ENCODE peak calls at places on chromosomes 3 and 15, in five cellular contexts. One of them, this sample, is unnamed. For H3K4me1 and H3K36me3, the result is how much of the 10 kb centered on the place peaks cover.

GRCh38 chr15:58393196-58393790 is 38.5 kb upstream of the LIPC start:
- DNase-seq in BE2C: no peak
- DNase-seq in sigmoid colon: no peak
- DNase-seq in IMR-90: peak
- DNase-seq in CD8-positive, alpha-beta memory T cell: no peak
- DNase-seq in this sample: peak

GRCh38 chr3:50290116-50290745 is 2.0 kb downstream of the IFRD2 start:
- DNase-seq in sigmoid colon: peak
- DNase-seq in BE2C: no peak
- DNase-seq in IMR-90: no peak
- DNase-seq in CD8-positive, alpha-beta memory T cell: no peak
- DNase-seq in this sample: no peak

GRCh38 chr15:90037961-90038633 is 37.0 kb downstream of the ZNF710 start:
- DNase-seq in IMR-90: peak
- DNase-seq in CD8-positive, alpha-beta memory T cell: no peak
- DNase-seq in BE2C: no peak
- DNase-seq in sigmoid colon: peak
- DNase-seq in this sample: no peak

GRCh38 chr3:34077796-34078195 is 279.4 kb downstream of the PDCD6IP start:
- DNase-seq in sigmoid colon: no peak
- DNase-seq in BE2C: no peak
- DNase-seq in CD8-positive, alpha-beta memory T cell: no peak
- DNase-seq in IMR-90: no peak
- DNase-seq in this sample: peak

GRCh38 chr15:58307313-58307961 is 124.4 kb upstream of the LIPC start:
- DNase-seq in BE2C: no peak
- DNase-seq in IMR-90: peak
- DNase-seq in sigmoid colon: no peak
- DNase-seq in CD8-positive, alpha-beta memory T cell: no peak
- DNase-seq in this sample: peak

GRCh38 chr3:120415756-120416155 is 35.0 kb downstream of the FSTL1 start:
- DNase-seq in BE2C: no peak
- DNase-seq in CD8-positive, alpha-beta memory T cell: no peak
- DNase-seq in IMR-90: no peak
- DNase-seq in sigmoid colon: no peak
- DNase-seq in this sample: no peak

GRCh38 chr3:189580190-189580589 is 51.0 kb upstream of the TP63 start:
- DNase-seq in sigmoid colon: no peak
- DNase-seq in BE2C: no peak
- DNase-seq in IMR-90: no peak
- DNase-seq in CD8-positive, alpha-beta memory T cell: no peak
- DNase-seq in this sample: no peak

GRCh38 chr15:60758961-60759729 is 280.2 kb upstream of the ICE2 start:
- DNase-seq in IMR-90: peak
- DNase-seq in BE2C: no peak
- DNase-seq in CD8-positive, alpha-beta memory T cell: no peak
- DNase-seq in sigmoid colon: no peak
- DNase-seq in this sample: no peak

GRCh38 chr3:89326997-89327396 is 219.6 kb downstream of the EPHA3 start:
- DNase-seq in sigmoid colon: no peak
- DNase-seq in IMR-90: no peak
- DNase-seq in BE2C: no peak
- DNase-seq in CD8-positive, alpha-beta memory T cell: no peak
- DNase-seq in this sample: no peak

GRCh38 chr3:58560771-58561311 is 16.4 kb downstream of the FAM107A start:
- DNase-seq in BE2C: no peak
- DNase-seq in sigmoid colon: no peak
- DNase-seq in IMR-90: peak
- DNase-seq in CD8-positive, alpha-beta memory T cell: no peak
- DNase-seq in this sample: peak

GRCh38 chr3:52047295-52047960 is 8.9 kb downstream of the DUSP7 start:
- DNase-seq in CD8-positive, alpha-beta memory T cell: no peak
- DNase-seq in BE2C: no peak
- DNase-seq in sigmoid colon: no peak
- DNase-seq in IMR-90: no peak
- DNase-seq in this sample: no peak

GRCh38 chr15:34815836-34816235 is 20.5 kb upstream of the ACTC1 start:
- DNase-seq in sigmoid colon: no peak
- DNase-seq in CD8-positive, alpha-beta memory T cell: no peak
- DNase-seq in IMR-90: peak
- DNase-seq in BE2C: no peak
- DNase-seq in this sample: no peak

GRCh38 chr3:52084216-52084945 is 28.0 kb upstream of the DUSP7 start:
- DNase-seq in BE2C: no peak
- DNase-seq in IMR-90: no peak
- DNase-seq in sigmoid colon: no peak
- DNase-seq in CD8-positive, alpha-beta memory T cell: no peak
- DNase-seq in this sample: no peak

GRCh38 chr15:77138167-77138522 is 67.2 kb upstream of the TSPAN3 start:
- DNase-seq in IMR-90: peak
- DNase-seq in sigmoid colon: no peak
- DNase-seq in BE2C: no peak
- DNase-seq in CD8-positive, alpha-beta memory T cell: no peak
- DNase-seq in this sample: no peak

GRCh38 chr15:84671211-84671610 is 13.2 kb upstream of the NMB start:
- DNase-seq in sigmoid colon: no peak
- DNase-seq in CD8-positive, alpha-beta memory T cell: no peak
- DNase-seq in BE2C: no peak
- DNase-seq in IMR-90: peak
- DNase-seq in this sample: no peak

GRCh38 chr15:64807751-64808222 is 17.7 kb downstream of the PIF1 start:
- DNase-seq in BE2C: no peak
- DNase-seq in IMR-90: no peak
- DNase-seq in CD8-positive, alpha-beta memory T cell: no peak
- DNase-seq in sigmoid colon: peak
- DNase-seq in this sample: no peak

GRCh38 chr3:64878372-64878771 is 190.6 kb upstream of the ADAMTS9 start:
- DNase-seq in BE2C: no peak
- DNase-seq in sigmoid colon: no peak
- DNase-seq in CD8-positive, alpha-beta memory T cell: no peak
- DNase-seq in IMR-90: peak
- DNase-seq in this sample: no peak

GRCh38 chr3:26484140-26484539 is 138.4 kb upstream of the LRRC3B start:
- DNase-seq in CD8-positive, alpha-beta memory T cell: no peak
- DNase-seq in IMR-90: no peak
- DNase-seq in sigmoid colon: no peak
- DNase-seq in BE2C: no peak
- DNase-seq in this sample: peak

GRCh38 chr3:118705827-118706226 is 328.8 kb downstream of the IGSF11 start:
- DNase-seq in IMR-90: no peak
- DNase-seq in BE2C: no peak
- DNase-seq in CD8-positive, alpha-beta memory T cell: no peak
- DNase-seq in sigmoid colon: no peak
- DNase-seq in this sample: peak

GRCh38 chr3:120203016-120203415 is 82.0 kb downstream of the GPR156 start:
- DNase-seq in BE2C: no peak
- DNase-seq in IMR-90: peak
- DNase-seq in CD8-positive, alpha-beta memory T cell: no peak
- DNase-seq in sigmoid colon: peak
- DNase-seq in this sample: no peak

GRCh38 chr3:157533298-157533870 is 30.2 kb upstream of the VEPH1 start:
- DNase-seq in BE2C: no peak
- DNase-seq in sigmoid colon: no peak
- DNase-seq in CD8-positive, alpha-beta memory T cell: no peak
- DNase-seq in IMR-90: peak
- DNase-seq in this sample: no peak

GRCh38 chr15:45790325-45790943 is 155.6 kb downstream of the SQOR start:
- DNase-seq in sigmoid colon: no peak
- DNase-seq in CD8-positive, alpha-beta memory T cell: no peak
- DNase-seq in IMR-90: peak
- DNase-seq in BE2C: peak
- DNase-seq in this sample: peak

GRCh38 chr3:107064445-107065060 is 312.7 kb upstream of the CCDC54 start:
- DNase-seq in sigmoid colon: peak
- DNase-seq in CD8-positive, alpha-beta memory T cell: peak
- DNase-seq in IMR-90: peak
- DNase-seq in BE2C: peak
- DNase-seq in this sample: peak

GRCh38 chr15:34719051-34719882 is 35.5 kb downstream of the GJD2 start:
- DNase-seq in sigmoid colon: no peak
- DNase-seq in IMR-90: no peak
- DNase-seq in BE2C: no peak
- DNase-seq in CD8-positive, alpha-beta memory T cell: no peak
- DNase-seq in this sample: no peak

GRCh38 chr3:39180546-39181346 is 11.6 kb downstream of the XIRP1 start:
- DNase-seq in CD8-positive, alpha-beta memory T cell: peak
- DNase-seq in sigmoid colon: peak
- DNase-seq in IMR-90: peak
- DNase-seq in BE2C: peak
- DNase-seq in this sample: peak

GRCh38 chr15:58274885-58275284 is 136.7 kb downstream of the AQP9 start:
- DNase-seq in IMR-90: no peak
- DNase-seq in CD8-positive, alpha-beta memory T cell: no peak
- DNase-seq in BE2C: no peak
- DNase-seq in sigmoid colon: no peak
- DNase-seq in this sample: no peak

GRCh38 chr3:46484388-46484787 is 13.4 kb upstream of the RTP3 start:
- DNase-seq in CD8-positive, alpha-beta memory T cell: no peak
- DNase-seq in IMR-90: no peak
- DNase-seq in BE2C: no peak
- DNase-seq in sigmoid colon: no peak
- DNase-seq in this sample: no peak

GRCh38 chr3:16484216-16484615 is 29.3 kb downstream of the RFTN1 start:
- DNase-seq in IMR-90: peak
- DNase-seq in BE2C: no peak
- DNase-seq in CD8-positive, alpha-beta memory T cell: no peak
- DNase-seq in sigmoid colon: peak
- DNase-seq in this sample: no peak

GRCh38 chr15:101184830-101185229 is 67.0 kb downstream of the CHSY1 start:
- DNase-seq in CD8-positive, alpha-beta memory T cell: no peak
- DNase-seq in BE2C: no peak
- DNase-seq in IMR-90: no peak
- DNase-seq in sigmoid colon: no peak
- DNase-seq in this sample: no peak
- H3K4me1 ChIP-seq in CD8-positive, alpha-beta memory T cell: under half
- H3K4me1 ChIP-seq in BE2C: under half
- H3K4me1 ChIP-seq in IMR-90: under half
- H3K4me1 ChIP-seq in sigmoid colon: under half
- H3K4me1 ChIP-seq in this sample: under half

DNA sequence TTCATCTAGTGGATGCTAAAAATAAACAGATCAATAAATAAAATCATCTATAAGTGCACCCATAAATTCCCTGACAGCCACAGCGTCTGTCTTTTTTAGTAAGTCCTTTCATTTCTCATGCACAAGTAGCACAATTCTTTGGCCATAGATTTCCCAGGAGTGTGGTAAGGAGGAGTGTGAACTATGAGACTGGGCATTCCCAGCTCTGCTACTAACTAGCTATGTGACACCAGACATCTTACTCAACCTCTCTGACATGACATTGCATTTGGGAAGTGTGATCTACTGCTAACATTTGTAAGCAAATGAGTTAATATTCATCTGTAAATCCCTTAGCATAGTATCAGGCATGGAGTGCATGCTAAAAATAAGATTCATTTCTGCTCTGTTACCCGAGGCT is 301.8 kb downstream of the NTRK3 start:
- DNase-seq in CD8-positive, alpha-beta memory T cell: no peak
- DNase-seq in BE2C: no peak
- DNase-seq in IMR-90: no peak
- DNase-seq in sigmoid colon: no peak
- DNase-seq in this sample: no peak
- H3K4me3 ChIP-seq in CD8-positive, alpha-beta memory T cell: no peak
- H3K4me3 ChIP-seq in BE2C: no peak
- H3K4me3 ChIP-seq in IMR-90: no peak
- H3K4me3 ChIP-seq in sigmoid colon: no peak
- H3K4me3 ChIP-seq in this sample: no peak

GRCh38 chr15:74027688-74028087 is 33.2 kb downstream of the PML start:
- DNase-seq in CD8-positive, alpha-beta memory T cell: no peak
- DNase-seq in sigmoid colon: peak
- DNase-seq in IMR-90: no peak
- DNase-seq in BE2C: no peak
- DNase-seq in this sample: no peak

GRCh38 chr15:74025436-74025835 is 30.9 kb downstream of the PML start:
- DNase-seq in CD8-positive, alpha-beta memory T cell: no peak
- DNase-seq in BE2C: no peak
- DNase-seq in sigmoid colon: no peak
- DNase-seq in IMR-90: peak
- DNase-seq in this sample: no peak

GRCh38 chr15:74028646-74029045 is 34.1 kb downstream of the PML start:
- DNase-seq in CD8-positive, alpha-beta memory T cell: no peak
- DNase-seq in BE2C: no peak
- DNase-seq in IMR-90: no peak
- DNase-seq in sigmoid colon: no peak
- DNase-seq in this sample: no peak

GRCh38 chr15:74024687-74025086 is 30.2 kb downstream of the PML start:
- DNase-seq in BE2C: no peak
- DNase-seq in IMR-90: no peak
- DNase-seq in CD8-positive, alpha-beta memory T cell: no peak
- DNase-seq in sigmoid colon: peak
- DNase-seq in this sample: no peak

DNA sequence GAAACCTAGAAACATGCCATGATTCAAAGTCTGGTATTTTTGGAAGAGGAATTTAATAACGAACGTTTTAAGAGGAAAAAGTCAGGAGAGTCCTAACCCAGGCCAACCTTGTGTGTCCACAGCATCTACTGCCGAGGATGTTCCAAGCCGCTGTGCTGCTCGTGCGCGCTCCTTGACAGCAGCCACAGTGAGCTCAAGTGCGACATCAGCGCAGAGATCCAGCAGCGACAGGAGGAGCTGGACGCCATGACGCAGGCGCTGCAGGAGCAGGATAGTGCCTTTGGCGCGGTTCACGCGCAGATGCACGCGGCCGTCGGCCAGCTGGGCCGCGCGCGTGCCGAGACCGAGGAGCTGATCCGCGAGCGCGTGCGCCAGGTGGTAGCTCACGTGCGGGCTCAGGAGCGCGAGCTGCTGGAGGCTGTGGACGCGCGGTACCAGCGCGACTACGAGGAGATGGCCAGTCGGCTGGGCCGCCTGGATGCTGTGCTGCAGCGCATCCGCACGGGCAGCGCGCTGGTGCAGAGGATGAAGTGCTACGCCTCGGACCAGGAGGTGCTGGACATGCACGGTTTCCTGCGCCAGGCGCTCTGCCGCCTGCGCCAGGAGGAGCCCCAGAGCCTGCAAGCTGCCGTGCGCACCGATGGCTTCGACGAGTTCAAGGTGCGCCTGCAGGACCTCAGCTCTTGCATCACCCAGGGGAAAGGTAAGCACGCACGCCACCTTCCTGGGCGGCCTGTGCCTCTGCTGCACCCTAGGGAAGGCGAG is 28.4 kb downstream of the PML start:
- DNase-seq in CD8-positive, alpha-beta memory T cell: no peak
- DNase-seq in BE2C: no peak
- DNase-seq in sigmoid colon: no peak
- DNase-seq in IMR-90: no peak
- DNase-seq in this sample: no peak
- H3K36me3 ChIP-seq in CD8-positive, alpha-beta memory T cell: under half
- H3K36me3 ChIP-seq in BE2C: under half
- H3K36me3 ChIP-seq in sigmoid colon: under half
- H3K36me3 ChIP-seq in IMR-90: under half
- H3K36me3 ChIP-seq in this sample: under half

DNA sequence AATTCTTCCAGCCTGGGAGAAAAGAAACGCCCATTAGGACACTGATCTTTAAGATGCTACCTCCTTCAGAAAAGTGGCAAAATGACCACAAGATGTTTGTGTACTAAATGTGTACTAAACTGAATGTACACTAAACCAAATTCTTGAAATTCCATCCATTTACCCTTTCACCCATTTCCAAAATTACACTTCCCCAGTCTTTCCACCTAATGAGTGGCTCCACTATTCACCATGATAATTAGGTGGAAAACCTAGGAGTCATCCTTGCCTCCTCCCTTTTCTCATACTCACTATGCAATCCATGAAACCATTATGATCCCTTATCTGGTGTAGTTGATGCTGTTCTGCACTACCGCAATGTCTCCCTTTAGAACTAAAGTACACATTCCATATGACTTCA is 452.1 kb upstream of the THBS1 start:
- DNase-seq in sigmoid colon: no peak
- DNase-seq in CD8-positive, alpha-beta memory T cell: no peak
- DNase-seq in IMR-90: no peak
- DNase-seq in BE2C: no peak
- DNase-seq in this sample: no peak
- H3K4me1 ChIP-seq in sigmoid colon: under half
- H3K4me1 ChIP-seq in CD8-positive, alpha-beta memory T cell: under half
- H3K4me1 ChIP-seq in IMR-90: half or more
- H3K4me1 ChIP-seq in BE2C: under half
- H3K4me1 ChIP-seq in this sample: under half